ENCODE peak calls at places on chromosomes 13 and 19, in four cellular contexts. V, K, W and M are unnamed samples.
A peak's percentile ranks its signal among the peaks of the same experiment; 100 is the strongest.

GRCh38 chr13:110716235-110716505 is 2.7 kb downstream of the ING1 start:
- DNase-seq in V (no peak), K (peak; percentile 57), W (peak; percentile 31), M (no peak)

GRCh38 chr13:56735537-56735942 is 405.2 kb upstream of the PRR20A start:
- DNase-seq in V (no peak), K (no peak), W (no peak), M (peak; percentile 57)

GRCh38 chr19:53068199-53068598 is 23.7 kb downstream of the ERVV-2 start:
- DNase-seq in V (no peak), K (no peak), W (no peak), M (no peak)

GRCh38 chr13:50511877-50512332 is 331.6 kb downstream of the DLEU7 start:
- DNase-seq in V (no peak), K (no peak), W (no peak), M (no peak)

GRCh38 chr13:40377783-40378182 is 288.7 kb downstream of the FOXO1 start:
- DNase-seq in V (peak; percentile 23), K (no peak), W (peak; percentile 48), M (no peak)

GRCh38 chr13:106424805-106425204 is 110.7 kb downstream of the EFNB2 start:
- DNase-seq in V (no peak), K (no peak), W (no peak), M (no peak)

GRCh38 chr19:31232871-31233270 is 116.4 kb downstream of the TSHZ3 start:
- DNase-seq in V (peak; percentile 94), K (no peak), W (no peak), M (peak; percentile 31)

GRCh38 chr13:98173431-98173921 is 3.6 kb downstream of the RNF113B start:
- DNase-seq in V (peak; percentile 96), K (no peak), W (peak; percentile 35), M (peak; percentile 28)

GRCh38 chr19:45419396-45419795 is 4.3 kb downstream of the ERCC1 start:
- DNase-seq in V (no peak), K (no peak), W (no peak), M (no peak)

GRCh38 chr13:42109957-42110356 is 61.5 kb downstream of the DGKH start:
- DNase-seq in V (no peak), K (no peak), W (no peak), M (no peak)

GRCh38 chr13:111283991-111284390 is 36.5 kb upstream of the TEX29 start:
- DNase-seq in V (no peak), K (no peak), W (no peak), M (no peak)

GRCh38 chr19:50249636-50250035 is 46.2 kb downstream of the MYH14 start:
- DNase-seq in V (no peak), K (no peak), W (no peak), M (no peak)

GRCh38 chr13:67369895-67370660 is 139.9 kb upstream of the PCDH9 start:
- DNase-seq in V (no peak), K (no peak), W (no peak), M (peak; percentile 69)

GRCh38 chr19:13761423-13761822 is 2.9 kb upstream of the MRI1 start:
- DNase-seq in V (no peak), K (no peak), W (no peak), M (no peak)

GRCh38 chr13:102814793-102815192 is 15.9 kb downstream of the BIVM start:
- DNase-seq in V (no peak), K (no peak), W (no peak), M (no peak)

GRCh38 chr13:44234566-44234965 is 139.1 kb upstream of the SERP2 start:
- DNase-seq in V (no peak), K (no peak), W (no peak), M (no peak)

GRCh38 chr19:33431986-33432385 is 58.5 kb downstream of the CEBPG start:
- DNase-seq in V (no peak), K (no peak), W (no peak), M (no peak)

GRCh38 chr19:51372649-51373504 is at the start of gene NKG7:
- DNase-seq in V (no peak), K (no peak), W (peak; percentile 27), M (no peak)

GRCh38 chr13:39888865-39889810 is 233.7 kb downstream of the COG6 start:
- DNase-seq in V (no peak), K (no peak), W (peak; percentile 13), M (peak; percentile 41)

GRCh38 chr13:77898097-77898496 is 20.5 kb downstream of the EDNRB start:
- DNase-seq in V (no peak), K (no peak), W (no peak), M (peak; percentile 57)

GRCh38 chr13:81738364-81738763 is 1397.4 kb upstream of the SPRY2 start:
- DNase-seq in V (no peak), K (no peak), W (no peak), M (peak; percentile 45)

GRCh38 chr19:55113570-55114039 is 3.8 kb downstream of the PPP1R12C start:
- DNase-seq in V (peak; percentile 31), K (peak; percentile 87), W (peak; percentile 81), M (peak; percentile 39)

GRCh38 chr13:48501705-48502104 is 31.2 kb downstream of the RCBTB2 start:
- DNase-seq in V (no peak), K (no peak), W (no peak), M (peak; percentile 34)

GRCh38 chr19:13530720-13531119 is 24.4 kb upstream of the CACNA1A start:
- DNase-seq in V (no peak), K (no peak), W (no peak), M (no peak)

GRCh38 chr13:78596701-78597550 is 6.4 kb downstream of the POU4F1 start:
- DNase-seq in V (no peak), K (no peak), W (peak; percentile 33), M (no peak)

GRCh38 chr19:17209126-17210036 is 5.8 kb upstream of the USE1 start:
- DNase-seq in V (no peak), K (no peak), W (peak; percentile 73), M (peak; percentile 59)

GRCh38 chr19:33064778-33065550 is at the start of gene RHPN2:
- DNase-seq in V (no peak), K (no peak), W (peak; percentile 85), M (peak; percentile 49)

GRCh38 chr19:33464010-33464732 is 57.4 kb downstream of the PEPD start:
- DNase-seq in V (no peak), K (no peak), W (no peak), M (no peak)

GRCh38 chr19:4278926-4279529 is at the start of gene SHD:
- DNase-seq in V (no peak), K (no peak), W (no peak), M (no peak)

GRCh38 chr13:110396476-110396875 is 89.4 kb downstream of the COL4A2 start:
- DNase-seq in V (no peak), K (no peak), W (peak; percentile 64), M (no peak)

GRCh38 chr13:72194531-72194930 is 327.5 kb upstream of the DACH1 start:
- DNase-seq in V (no peak), K (no peak), W (no peak), M (no peak)

GRCh38 chr19:50368649-50369570 is 3.5 kb upstream of the NAPSA start:
- DNase-seq in V (peak; percentile 46), K (peak; percentile 88), W (peak; percentile 91), M (peak; percentile 76)